ENCODE peak calls at places on chromosome 16, in eight cellular contexts. S is hypothalamus; O is stimulated activated CD8-positive, alpha-beta memory T cell treated with anti-CD3 and anti-CD28 coated beads, Interleukin-12 subunit alpha, Interleukin-12 subunit beta, amount 100 ng/mL, for 4 hours; N is activated effector memory CD4-positive, alpha-beta T cell treated with Interleukin-2 at 50 U/mL for 16 hours; L is GM12865; B is AG04450; F is activated CD4-positive, alpha-beta T cell treated with anti-CD3 and anti-CD28 coated beads, Interleukin-2, amount 50 U/mL, for 1 hour; Y is left lung. U is an unnamed sample.

GRCh38 chr16:2194852-2195315 is 1.5 kb downstream of the CASKIN1 start:
- DNase-seq in Y (no peak), S (no peak), N (peak), B (no peak), F (peak), L (peak), O (no peak), U (peak)

GRCh38 chr16:1002399-1003161 is 21.0 kb downstream of the SOX8 start:
- DNase-seq in O (peak), S (no peak), L (peak), Y (no peak), F (peak), B (peak), N (peak), U (peak)

GRCh38 chr16:76749780-76750375 is 441.1 kb upstream of the MON1B start:
- DNase-seq in S (no peak), Y (no peak), F (no peak), O (no peak), L (peak), B (no peak), N (no peak), U (no peak)

GRCh38 chr16:67268136-67268579 is 11.2 kb upstream of the PLEKHG4 start:
- DNase-seq in N (no peak), Y (peak), S (no peak), O (no peak), L (no peak), F (no peak), B (peak), U (peak)

GRCh38 chr16:63913278-63913677 is 1208.6 kb downstream of the CDH11 start:
- DNase-seq in F (no peak), Y (no peak), L (no peak), N (no peak), B (no peak), O (no peak), S (no peak), U (no peak)

GRCh38 chr16:86515420-86515779 is 5.1 kb downstream of the FOXF1 start:
- DNase-seq in F (no peak), B (no peak), Y (no peak), N (no peak), S (no peak), L (no peak), O (no peak), U (no peak)

GRCh38 chr16:27511657-27512056 is 38.1 kb downstream of the GTF3C1 start:
- DNase-seq in B (no peak), Y (no peak), L (no peak), S (no peak), O (no peak), F (no peak), N (no peak), U (no peak)

GRCh38 chr16:89922884-89923639 is at the start of gene TUBB3:
- DNase-seq in B (no peak), F (no peak), N (no peak), S (peak), O (no peak), Y (peak), L (peak), U (peak)

GRCh38 chr16:89152831-89153700 is 18.5 kb upstream of the CDH15 start:
- DNase-seq in B (no peak), S (no peak), L (no peak), N (no peak), O (no peak), Y (no peak), F (no peak), U (peak)

GRCh38 chr16:67942510-67943255 is 1.2 kb downstream of the LCAT start:
- DNase-seq in N (no peak), F (no peak), S (no peak), O (no peak), Y (no peak), L (no peak), B (no peak), U (no peak)

GRCh38 chr16:9965079-9965478 is 217.1 kb downstream of the GRIN2A start:
- DNase-seq in S (no peak), N (no peak), F (no peak), B (no peak), L (no peak), O (no peak), Y (no peak), U (no peak)

GRCh38 chr16:75758215-75758614 is 31.9 kb upstream of the CPHXL start:
- DNase-seq in S (no peak), Y (no peak), B (no peak), O (no peak), L (peak), N (no peak), F (no peak), U (no peak)

GRCh38 chr16:57089406-57089805 is 3.0 kb upstream of the CPNE2 start:
- DNase-seq in F (no peak), S (no peak), O (no peak), N (no peak), Y (no peak), L (no peak), B (no peak), U (no peak)

GRCh38 chr16:50797456-50797855 is 55.6 kb downstream of the CYLD start:
- DNase-seq in F (no peak), O (no peak), L (no peak), B (no peak), Y (no peak), S (no peak), N (no peak), U (no peak)

GRCh38 chr16:58187657-58188430 is 10.1 kb downstream of the CSNK2A2 start:
- DNase-seq in L (no peak), N (no peak), O (no peak), B (no peak), Y (no peak), F (no peak), S (no peak), U (no peak)

GRCh38 chr16:50151744-50152143 is 1.4 kb upstream of the TENT4B start:
- DNase-seq in B (no peak), O (no peak), S (no peak), F (no peak), N (no peak), L (peak), Y (no peak), U (peak)

GRCh38 chr16:50121278-50121677 is 31.8 kb upstream of the TENT4B start:
- DNase-seq in Y (no peak), F (no peak), O (no peak), N (no peak), S (no peak), L (peak), B (no peak), U (peak)

GRCh38 chr16:57892041-57892440 is 78.9 kb downstream of the CNGB1 start:
- DNase-seq in F (no peak), L (no peak), N (no peak), Y (no peak), S (no peak), O (no peak), B (no peak), U (no peak)

GRCh38 chr16:73092236-73092781 is 44.4 kb upstream of the ZFHX3 start:
- DNase-seq in B (no peak), Y (no peak), S (peak), O (no peak), L (no peak), N (no peak), F (no peak), U (peak)

GRCh38 chr16:85780281-85780680 is 19.1 kb downstream of the EMC8 start:
- DNase-seq in L (no peak), N (no peak), Y (no peak), F (no peak), S (no peak), B (no peak), O (no peak), U (no peak)

GRCh38 chr16:27726621-27727275 is 176.8 kb downstream of the KATNIP start:
- DNase-seq in S (no peak), Y (no peak), F (no peak), B (no peak), N (no peak), O (no peak), L (no peak), U (no peak)

GRCh38 chr16:2329532-2329931 is 11.0 kb downstream of the ABCA3 start:
- DNase-seq in B (no peak), S (no peak), N (no peak), L (no peak), F (no peak), Y (peak), O (no peak), U (no peak)

GRCh38 chr16:73058221-73058615 is 10.3 kb upstream of the ZFHX3 start:
- DNase-seq in O (no peak), S (no peak), B (no peak), N (no peak), F (no peak), L (peak), Y (peak), U (peak)

GRCh38 chr16:88505405-88506082 is 52.5 kb downstream of the ZFPM1 start:
- DNase-seq in S (no peak), F (peak), O (peak), B (no peak), L (peak), N (peak), Y (no peak), U (peak)

GRCh38 chr16:203246-203645 is 23.0 kb downstream of the HBQ1 start:
- DNase-seq in S (no peak), L (no peak), N (no peak), O (no peak), Y (no peak), B (no peak), F (no peak), U (no peak)

GRCh38 chr16:5905935-5906334 is 808.3 kb upstream of the EEF2KMT start:
- DNase-seq in L (no peak), Y (no peak), N (no peak), B (no peak), S (no peak), O (no peak), F (no peak), U (peak)

GRCh38 chr16:78563905-78564304 is 464.5 kb downstream of the WWOX start:
- DNase-seq in O (no peak), N (no peak), Y (no peak), L (no peak), S (no peak), F (no peak), B (no peak), U (no peak)

GRCh38 chr16:1159973-1160772 is 7.3 kb downstream of the CACNA1H start:
- DNase-seq in F (no peak), S (no peak), N (no peak), B (no peak), O (no peak), Y (no peak), L (no peak), U (no peak)

GRCh38 chr16:87346517-87347060 is 29.4 kb upstream of the C16orf95 start:
- DNase-seq in L (no peak), N (no peak), Y (no peak), B (no peak), O (no peak), S (no peak), F (no peak), U (no peak)

GRCh38 chr16:71542377-71542776 is 16.2 kb downstream of the CHST4 start:
- DNase-seq in Y (peak), L (peak), O (peak), S (no peak), F (peak), N (peak), B (no peak), U (peak)

U was measured in NB4.